ENCODE peak calls at places on chromosome 11, in five cellular contexts. D is NCI-H2081, W is OCI-M1, N is cardiac muscle cell, T is posterior cingulate gyrus. K is an unnamed sample.

GRCh38 chr11:6655020-6655789 is 404 bp downstream of the DCHS1 start:
- DNase-seq in D (no peak), W (no peak), N (peak; percentile 51), T (no peak), K (no peak)

GRCh38 chr11:62665630-62666258 is 632 bp downstream of the CSKMT start:
- DNase-seq in D (no peak), W (peak; percentile 82), N (peak; percentile 78), T (peak; percentile 55), K (peak; percentile 32)

GRCh38 chr11:82527185-82527584 is 206.5 kb downstream of the FAM181B start:
- DNase-seq in D (no peak), W (no peak), N (no peak), T (no peak), K (no peak)

GRCh38 chr11:134785660-134786284 is 373.7 kb upstream of the B3GAT1 start:
- DNase-seq in D (no peak), W (no peak), N (no peak), T (no peak), K (no peak)

GRCh38 chr11:5690736-5691135 is 1.1 kb downstream of the TRIM22 start:
- DNase-seq in D (no peak), W (peak; percentile 86), N (no peak), T (no peak), K (no peak)

GRCh38 chr11:35803115-35803514 is 140.5 kb downstream of the TRIM44 start:
- DNase-seq in D (no peak), W (no peak), N (no peak), T (no peak), K (no peak)

GRCh38 chr11:116328410-116328809 is 444.4 kb downstream of the BUD13 start:
- DNase-seq in D (no peak), W (no peak), N (no peak), T (no peak), K (no peak)

GRCh38 chr11:122756417-122756816 is 81.9 kb upstream of the CRTAM start:
- DNase-seq in D (no peak), W (peak; percentile 92), N (no peak), T (no peak), K (no peak)

GRCh38 chr11:46611526-46612304 is 5.3 kb downstream of the HARBI1 start:
- DNase-seq in D (no peak), W (peak; percentile 84), N (no peak), T (no peak), K (no peak)

GRCh38 chr11:36818410-36818809 is 220.4 kb upstream of the RAG2 start:
- DNase-seq in D (no peak), W (peak; percentile 70), N (no peak), T (no peak), K (no peak)

GRCh38 chr11:49424136-49424535 is 215.7 kb upstream of the FOLH1 start:
- DNase-seq in D (no peak), W (no peak), N (no peak), T (no peak), K (no peak)

GRCh38 chr11:12091957-12092558 is 18.3 kb upstream of the MICAL2 start:
- DNase-seq in D (no peak), W (no peak), N (no peak), T (no peak), K (no peak)

GRCh38 chr11:115324569-115325432 is 179.4 kb downstream of the CADM1 start:
- DNase-seq in D (peak; percentile 70), W (peak; percentile 82), N (peak; percentile 74), T (no peak), K (peak; percentile 41)

GRCh38 chr11:11618973-11619435 is 2.8 kb downstream of the GALNT18 start:
- DNase-seq in D (no peak), W (no peak), N (peak; percentile 26), T (no peak), K (no peak)

GRCh38 chr11:35040221-35040942 is 98.6 kb upstream of the CD44 start:
- DNase-seq in D (no peak), W (peak; percentile 5), N (no peak), T (no peak), K (no peak)

GRCh38 chr11:10489444-10489785 is 34.4 kb downstream of the AMPD3 start:
- DNase-seq in D (no peak), W (no peak), N (no peak), T (no peak), K (no peak)

GRCh38 chr11:132284048-132284447 is 913.6 kb downstream of the NTM start:
- DNase-seq in D (no peak), W (no peak), N (no peak), T (no peak), K (no peak)

GRCh38 chr11:131767421-131767820 is 397.0 kb downstream of the NTM start:
- DNase-seq in D (no peak), W (no peak), N (no peak), T (no peak), K (no peak)

GRCh38 chr11:587546-587945 is 11.3 kb downstream of the PHRF1 start:
- DNase-seq in D (no peak), W (no peak), N (no peak), T (no peak), K (no peak)

GRCh38 chr11:1879941-1880720 is 11.6 kb downstream of the PRR33 start:
- DNase-seq in D (no peak), W (no peak), N (no peak), T (no peak), K (no peak)